ENCODE peak calls at places on chromosomes 7 and 10, in seven cellular contexts. O, D, M, K, A, L and N are unnamed samples.

GRCh38 chr7:8591289-8591688 is 157.9 kb downstream of the NXPH1 start:
- DNase-seq in O (no peak), D (no peak), M (no peak), K (no peak), A (no peak), L (no peak), N (no peak)

GRCh38 chr7:2175514-2175913 is 57.2 kb downstream of the MAD1L1 start:
- DNase-seq in O (no peak), D (no peak), M (no peak), K (peak), A (no peak), L (peak), N (peak)

GRCh38 chr7:157276731-157277562 is 59.9 kb upstream of the DNAJB6 start:
- DNase-seq in O (no peak), D (peak), M (no peak), K (peak), A (peak), L (peak), N (peak)

GRCh38 chr7:28165971-28166955 is 14.3 kb downstream of the JAZF1 start:
- DNase-seq in O (no peak), D (no peak), M (no peak), K (peak), A (no peak), L (peak), N (peak)

GRCh38 chr7:24038993-24039392 is 245.0 kb upstream of the NPY start:
- DNase-seq in O (no peak), D (no peak), M (no peak), K (no peak), A (no peak), L (no peak), N (no peak)

GRCh38 chr10:77756319-77757232 is 119.0 kb upstream of the KCNMA1 start:
- DNase-seq in O (no peak), D (peak), M (peak), K (peak), A (peak), L (peak), N (peak)

GRCh38 chr7:92588561-92588960 is 1.6 kb downstream of the FAM133B start:
- DNase-seq in O (no peak), D (no peak), M (no peak), K (peak), A (peak), L (no peak), N (peak)

GRCh38 chr7:76185187-76185915 is 16.3 kb upstream of the SRRM3 start:
- DNase-seq in O (no peak), D (no peak), M (no peak), K (no peak), A (no peak), L (no peak), N (no peak)

GRCh38 chr10:76543655-76544054 is 1094.0 kb downstream of the KCNMA1 start:
- DNase-seq in O (no peak), D (no peak), M (no peak), K (peak), A (no peak), L (no peak), N (peak)

GRCh38 chr7:100483101-100483727 is 513 bp upstream of the NYAP1 start:
- DNase-seq in O (peak), D (peak), M (peak), K (peak), A (peak), L (peak), N (peak)

GRCh38 chr7:99190359-99191009 is 17.4 kb downstream of the KPNA7 start:
- DNase-seq in O (no peak), D (no peak), M (no peak), K (no peak), A (no peak), L (no peak), N (no peak)

GRCh38 chr10:3639546-3639945 is 145.5 kb downstream of the KLF6 start:
- DNase-seq in O (no peak), D (no peak), M (no peak), K (no peak), A (no peak), L (no peak), N (no peak)

GRCh38 chr7:130939285-130940095 is 205.5 kb upstream of the KLF14 start:
- DNase-seq in O (no peak), D (no peak), M (no peak), K (peak), A (no peak), L (no peak), N (peak)

GRCh38 chr7:148124477-148124876 is 466.1 kb upstream of the C7orf33 start:
- DNase-seq in O (no peak), D (no peak), M (no peak), K (no peak), A (no peak), L (no peak), N (no peak)

GRCh38 chr7:119219663-119220062 is 995.2 kb downstream of the ANKRD7 start:
- DNase-seq in O (no peak), D (no peak), M (no peak), K (no peak), A (no peak), L (no peak), N (no peak)